ENCODE peak calls at places on chromosomes 12 and 14, in nine cellular contexts. V is transverse colon, Q is spleen, Y is foreskin keratinocyte, B is GM23338, U is psoas muscle, A is Peyer's patch, N is cardiac muscle cell, R is uterus. S is an unnamed sample.

GRCh38 chr14:34718750-34719304 is 4.4 kb upstream of the CFL2 start:
- DNase-seq in N (no peak), Y (no peak), V (no peak), A (no peak), Q (no peak), U (no peak), B (no peak), R (no peak), S (no peak)

GRCh38 chr14:100448376-100448775 is 125.2 kb downstream of the SLC25A47 start:
- DNase-seq in R (no peak), Y (no peak), Q (no peak), B (no peak), U (no peak), N (no peak), V (no peak), A (no peak), S (no peak)

GRCh38 chr14:53516261-53516774 is 363.2 kb upstream of the DDHD1 start:
- DNase-seq in A (no peak), U (no peak), N (no peak), Q (no peak), B (no peak), Y (no peak), V (no peak), R (no peak), S (no peak)

GRCh38 chr14:85479771-85480170 is 50.2 kb upstream of the FLRT2 start:
- DNase-seq in A (no peak), Y (no peak), U (no peak), V (no peak), R (no peak), B (no peak), N (no peak), Q (no peak), S (no peak)

GRCh38 chr12:124007810-124008570 is 35.0 kb downstream of the ZNF664 start:
- DNase-seq in Q (no peak), B (no peak), A (no peak), Y (no peak), R (no peak), U (no peak), V (no peak), N (no peak), S (no peak)

GRCh38 chr14:54867011-54867410 is 35.6 kb downstream of the GCH1 start:
- DNase-seq in B (no peak), Q (no peak), V (no peak), A (no peak), U (no peak), R (no peak), Y (no peak), N (peak; percentile 48), S (no peak)

GRCh38 chr14:105919458-105920150 is 393.2 kb downstream of the TMEM121 start:
- DNase-seq in U (no peak), V (no peak), Q (peak; percentile 43), A (no peak), Y (no peak), N (no peak), R (no peak), B (no peak), S (no peak)

GRCh38 chr12:54173906-54174471 is 14.8 kb downstream of the SMUG1 start:
- DNase-seq in B (no peak), V (no peak), Y (no peak), R (no peak), Q (no peak), U (no peak), N (no peak), A (no peak), S (no peak)

GRCh38 chr12:46179693-46180452 is 89.0 kb downstream of the SLC38A1 start:
- DNase-seq in V (peak; percentile 58), B (no peak), R (no peak), U (no peak), Y (no peak), A (peak; percentile 61), N (no peak), Q (no peak), S (no peak)

GRCh38 chr14:91372680-91373495 is 44.7 kb downstream of the CCDC88C start:
- DNase-seq in V (peak; percentile 55), N (no peak), R (no peak), B (no peak), U (peak; percentile 39), A (peak; percentile 78), Q (peak; percentile 84), Y (no peak), S (no peak)

GRCh38 chr14:77024171-77024627 is 4.3 kb downstream of the IRF2BPL start:
- DNase-seq in R (peak; percentile 35), N (peak; percentile 85), V (peak; percentile 67), B (peak; percentile 99), Q (no peak), A (peak; percentile 68), Y (no peak), U (no peak), S (peak; percentile 47)

GRCh38 chr14:101466456-101467180 is 94.7 kb upstream of the DIO3 start:
- DNase-seq in R (no peak), V (no peak), A (peak; percentile 6), Y (no peak), B (no peak), U (no peak), Q (peak; percentile 50), N (no peak), S (no peak)

GRCh38 chr12:111769599-111769998 is 2.9 kb downstream of the ALDH2 start:
- DNase-seq in Y (no peak), N (no peak), U (no peak), A (no peak), V (no peak), R (no peak), Q (no peak), B (no peak), S (no peak)

GRCh38 chr12:130583800-130584199 is 132.3 kb downstream of the RIMBP2 start:
- DNase-seq in R (no peak), Y (no peak), N (no peak), Q (no peak), A (no peak), B (no peak), V (no peak), U (no peak), S (no peak)

GRCh38 chr14:32603992-32604391 is 274.9 kb downstream of the AKAP6 start:
- DNase-seq in R (no peak), A (no peak), Y (no peak), B (no peak), Q (no peak), V (no peak), N (no peak), U (no peak), S (no peak)

GRCh38 chr14:60328588-60328987 is 79.6 kb downstream of the PPM1A start:
- DNase-seq in U (no peak), N (peak; percentile 23), Y (no peak), Q (no peak), V (no peak), R (no peak), A (no peak), B (peak; percentile 75), S (no peak)

GRCh38 chr12:11759894-11760293 is 110.4 kb downstream of the ETV6 start:
- DNase-seq in N (no peak), B (no peak), Y (no peak), U (no peak), V (no peak), A (no peak), R (no peak), Q (no peak), S (no peak)

GRCh38 chr14:72810201-72810600 is 83.7 kb downstream of the DPF3 start:
- DNase-seq in R (no peak), N (no peak), A (peak; percentile 49), U (no peak), V (no peak), Q (no peak), Y (no peak), B (no peak), S (no peak)

GRCh38 chr12:33588082-33588712 is 148.6 kb upstream of the SYT10 start:
- DNase-seq in N (no peak), V (no peak), B (peak; percentile 74), R (no peak), Y (peak; percentile 83), A (no peak), U (no peak), Q (no peak), S (peak; percentile 7)

GRCh38 chr14:71658261-71658860 is 273.9 kb upstream of the RGS6 start:
- DNase-seq in N (no peak), U (no peak), B (no peak), Q (no peak), Y (no peak), R (no peak), V (no peak), A (no peak), S (no peak)

GRCh38 chr12:48105867-48106563 is at the start of gene SENP1:
- DNase-seq in U (peak; percentile 95), R (peak; percentile 89), B (peak; percentile 95), Q (peak; percentile 96), Y (peak; percentile 68), V (peak; percentile 90), A (peak; percentile 95), N (peak; percentile 85), S (peak; percentile 78)
- TF ChIP-seq CTCF in U (no peak), R (peak; percentile 21), B (no peak), Q (peak; percentile 39), Y (peak; percentile 31), V (peak; percentile 28), A (no peak), N (peak; percentile 23), S (no peak)

GRCh38 chr14:50000215-50001145 is 107.6 kb downstream of the ARF6 start:
- DNase-seq in Q (peak; percentile 92), A (peak; percentile 92), U (peak; percentile 83), B (peak; percentile 41), R (peak; percentile 68), N (peak; percentile 88), Y (no peak), V (peak; percentile 76), S (peak; percentile 41)
- H3K27me3 ChIP-seq in Q (no peaks in the 10 kb centered on the region), A (no peaks in the 10 kb centered on the region), U (no peaks in the 10 kb centered on the region), B (peaks cover 29% of the 10 kb centered on the region), R (no peaks in the 10 kb centered on the region), N (peaks cover 10% of the 10 kb centered on the region), Y (no peaks in the 10 kb centered on the region), V (no peaks in the 10 kb centered on the region), S (no peaks in the 10 kb centered on the region)

DNA sequence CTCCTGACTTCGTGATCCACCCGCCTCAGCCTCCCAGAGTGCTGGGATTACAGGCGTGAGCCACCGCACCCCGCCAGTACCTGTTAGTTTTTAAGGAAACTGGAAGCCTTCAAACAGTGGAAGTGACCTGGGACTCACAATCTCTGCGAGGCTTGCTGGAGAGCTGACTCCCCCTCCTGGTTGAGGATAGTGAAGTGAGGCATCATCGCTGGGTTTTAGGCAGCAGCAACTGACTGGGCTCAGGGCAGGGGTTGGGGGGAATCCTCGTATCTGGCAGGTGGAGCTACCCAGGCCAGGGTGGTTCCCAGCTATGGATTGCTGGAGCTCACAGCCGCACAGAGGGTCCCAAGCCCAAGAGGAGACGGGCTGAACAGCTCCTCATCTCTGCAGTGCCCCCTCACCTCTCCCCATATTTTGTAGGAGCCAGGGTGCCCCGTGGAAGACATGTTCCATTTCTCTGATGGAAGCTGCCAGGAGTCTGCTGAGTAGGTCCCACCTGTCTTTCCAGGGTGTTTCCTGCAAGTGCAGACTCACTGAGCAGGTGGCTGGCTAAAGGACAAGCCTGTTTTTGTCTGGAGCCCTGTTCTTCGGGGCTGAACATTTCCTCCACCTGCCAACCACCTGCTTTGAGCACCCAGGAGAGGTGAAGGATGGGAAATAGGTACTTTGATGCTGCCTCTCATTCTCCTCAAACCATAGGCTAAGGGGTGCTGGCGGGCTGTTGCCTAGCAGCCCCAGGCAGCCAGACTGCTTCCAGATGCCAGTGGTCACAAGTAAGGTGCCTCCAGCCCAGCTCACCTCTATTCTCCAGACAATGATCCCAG is 3.1 kb downstream of the AVIL start:
- DNase-seq in A (no peak), V (no peak), U (no peak), R (no peak), Q (peak; percentile 56), B (peak; percentile 90), N (no peak), Y (no peak), S (no peak)
- TF ChIP-seq CTCF in A (no peak), V (no peak), U (no peak), R (no peak), Q (no peak), B (peak; percentile 37), N (peak; percentile 23), Y (peak; percentile 44), S (no peak)

GRCh38 chr12:58202933-58203713 is 261.8 kb downstream of the ATP23 start:
- DNase-seq in Y (no peak), A (no peak), U (no peak), B (no peak), R (no peak), N (no peak), Q (no peak), V (no peak), S (peak; percentile 30)
- H3K27me3 ChIP-seq in Y (peaks cover 2% of the 10 kb centered on the region), A (no peaks in the 10 kb centered on the region), U (no peaks in the 10 kb centered on the region), B (no peaks in the 10 kb centered on the region), R (no peaks in the 10 kb centered on the region), N (no peaks in the 10 kb centered on the region), Q (no peaks in the 10 kb centered on the region), V (no peaks in the 10 kb centered on the region), S (no peaks in the 10 kb centered on the region)